ENCODE peak calls at places on chromosomes 6 and 20, in eight cellular contexts. One of them, this sample, is unnamed.

GRCh38 chr6:111657146-111657545 is 51.5 kb upstream of the TRAF3IP2 start:
- DNase-seq in erythroblast: no peak
- DNase-seq in GM10248: no peak
- DNase-seq in left ventricle myocardium inferior: no peak
- DNase-seq in D341Med: no peak
- DNase-seq in stimulated activated naive CD8-positive, alpha-beta T cell treated with anti-CD3 and anti-CD28 coated beads, Interleukin-15, amount 100 ng/mL, for 72 hours: no peak
- DNase-seq in HEK293T: no peak
- DNase-seq in NCI-H1417: no peak
- DNase-seq in this sample: no peak

GRCh38 chr20:7497985-7498384 is 442.3 kb downstream of the HAO1 start:
- DNase-seq in HEK293T: no peak
- DNase-seq in stimulated activated naive CD8-positive, alpha-beta T cell treated with anti-CD3 and anti-CD28 coated beads, Interleukin-15, amount 100 ng/mL, for 72 hours: no peak
- DNase-seq in NCI-H1417: no peak
- DNase-seq in left ventricle myocardium inferior: no peak
- DNase-seq in erythroblast: no peak
- DNase-seq in D341Med: no peak
- DNase-seq in GM10248: no peak
- DNase-seq in this sample: no peak

GRCh38 chr20:33852971-33853813 is 42.0 kb downstream of the CHMP4B start:
- DNase-seq in D341Med: no peak
- DNase-seq in NCI-H1417: no peak
- DNase-seq in GM10248: no peak
- DNase-seq in stimulated activated naive CD8-positive, alpha-beta T cell treated with anti-CD3 and anti-CD28 coated beads, Interleukin-15, amount 100 ng/mL, for 72 hours: peak; percentile 50
- DNase-seq in erythroblast: no peak
- DNase-seq in left ventricle myocardium inferior: no peak
- DNase-seq in HEK293T: no peak
- DNase-seq in this sample: no peak

GRCh38 chr20:38545771-38546170 is 35.2 kb upstream of the ADIG start:
- DNase-seq in left ventricle myocardium inferior: no peak
- DNase-seq in D341Med: no peak
- DNase-seq in GM10248: no peak
- DNase-seq in erythroblast: no peak
- DNase-seq in HEK293T: no peak
- DNase-seq in NCI-H1417: no peak
- DNase-seq in stimulated activated naive CD8-positive, alpha-beta T cell treated with anti-CD3 and anti-CD28 coated beads, Interleukin-15, amount 100 ng/mL, for 72 hours: no peak
- DNase-seq in this sample: no peak

GRCh38 chr20:63520939-63521601 is 505 bp downstream of the PPDPF start:
- DNase-seq in stimulated activated naive CD8-positive, alpha-beta T cell treated with anti-CD3 and anti-CD28 coated beads, Interleukin-15, amount 100 ng/mL, for 72 hours: peak; percentile 61
- DNase-seq in NCI-H1417: peak; percentile 83
- DNase-seq in GM10248: peak; percentile 85
- DNase-seq in left ventricle myocardium inferior: peak; percentile 67
- DNase-seq in erythroblast: peak; percentile 90
- DNase-seq in HEK293T: no peak
- DNase-seq in D341Med: peak; percentile 87
- DNase-seq in this sample: no peak

GRCh38 chr6:14739830-14740229 is 506.0 kb upstream of the JARID2 start:
- DNase-seq in erythroblast: no peak
- DNase-seq in GM10248: no peak
- DNase-seq in D341Med: no peak
- DNase-seq in stimulated activated naive CD8-positive, alpha-beta T cell treated with anti-CD3 and anti-CD28 coated beads, Interleukin-15, amount 100 ng/mL, for 72 hours: no peak
- DNase-seq in NCI-H1417: no peak
- DNase-seq in left ventricle myocardium inferior: no peak
- DNase-seq in HEK293T: no peak
- DNase-seq in this sample: no peak

GRCh38 chr6:52164319-52165094 is 21.7 kb upstream of the IL17A start:
- DNase-seq in HEK293T: no peak
- DNase-seq in NCI-H1417: peak; percentile 61
- DNase-seq in D341Med: no peak
- DNase-seq in left ventricle myocardium inferior: no peak
- DNase-seq in GM10248: no peak
- DNase-seq in stimulated activated naive CD8-positive, alpha-beta T cell treated with anti-CD3 and anti-CD28 coated beads, Interleukin-15, amount 100 ng/mL, for 72 hours: no peak
- DNase-seq in erythroblast: peak; percentile 72
- DNase-seq in this sample: no peak

GRCh38 chr20:3997446-3997845 is 17.9 kb downstream of the RNF24 start:
- DNase-seq in erythroblast: no peak
- DNase-seq in HEK293T: no peak
- DNase-seq in left ventricle myocardium inferior: no peak
- DNase-seq in stimulated activated naive CD8-positive, alpha-beta T cell treated with anti-CD3 and anti-CD28 coated beads, Interleukin-15, amount 100 ng/mL, for 72 hours: no peak
- DNase-seq in GM10248: no peak
- DNase-seq in D341Med: no peak
- DNase-seq in NCI-H1417: no peak
- DNase-seq in this sample: no peak

GRCh38 chr6:135630789-135631376 is 133.3 kb upstream of the AHI1 start:
- DNase-seq in D341Med: no peak
- DNase-seq in left ventricle myocardium inferior: no peak
- DNase-seq in NCI-H1417: peak; percentile 49
- DNase-seq in GM10248: no peak
- DNase-seq in erythroblast: no peak
- DNase-seq in HEK293T: no peak
- DNase-seq in stimulated activated naive CD8-positive, alpha-beta T cell treated with anti-CD3 and anti-CD28 coated beads, Interleukin-15, amount 100 ng/mL, for 72 hours: no peak
- DNase-seq in this sample: no peak

GRCh38 chr6:77440206-77440976 is 22.9 kb downstream of the HTR1B start:
- DNase-seq in left ventricle myocardium inferior: no peak
- DNase-seq in D341Med: no peak
- DNase-seq in erythroblast: peak; percentile 2
- DNase-seq in HEK293T: no peak
- DNase-seq in GM10248: no peak
- DNase-seq in NCI-H1417: peak; percentile 2
- DNase-seq in stimulated activated naive CD8-positive, alpha-beta T cell treated with anti-CD3 and anti-CD28 coated beads, Interleukin-15, amount 100 ng/mL, for 72 hours: no peak
- DNase-seq in this sample: no peak

GRCh38 chr6:157800420-157801237 is 22.4 kb upstream of the SNX9 start:
- DNase-seq in stimulated activated naive CD8-positive, alpha-beta T cell treated with anti-CD3 and anti-CD28 coated beads, Interleukin-15, amount 100 ng/mL, for 72 hours: peak; percentile 60
- DNase-seq in HEK293T: no peak
- DNase-seq in left ventricle myocardium inferior: no peak
- DNase-seq in GM10248: peak; percentile 67
- DNase-seq in D341Med: no peak
- DNase-seq in NCI-H1417: no peak
- DNase-seq in erythroblast: peak; percentile 16
- DNase-seq in this sample: no peak

GRCh38 chr6:127796713-127797112 is 104.1 kb downstream of the THEMIS start:
- DNase-seq in D341Med: no peak
- DNase-seq in GM10248: no peak
- DNase-seq in left ventricle myocardium inferior: no peak
- DNase-seq in stimulated activated naive CD8-positive, alpha-beta T cell treated with anti-CD3 and anti-CD28 coated beads, Interleukin-15, amount 100 ng/mL, for 72 hours: no peak
- DNase-seq in HEK293T: no peak
- DNase-seq in erythroblast: no peak
- DNase-seq in NCI-H1417: no peak
- DNase-seq in this sample: no peak

GRCh38 chr6:158027590-158028285 is 46.1 kb downstream of the SYNJ2 start:
- DNase-seq in left ventricle myocardium inferior: peak; percentile 20
- DNase-seq in erythroblast: no peak
- DNase-seq in HEK293T: no peak
- DNase-seq in D341Med: no peak
- DNase-seq in GM10248: no peak
- DNase-seq in stimulated activated naive CD8-positive, alpha-beta T cell treated with anti-CD3 and anti-CD28 coated beads, Interleukin-15, amount 100 ng/mL, for 72 hours: no peak
- DNase-seq in NCI-H1417: no peak
- DNase-seq in this sample: no peak

GRCh38 chr6:112038268-112038667 is 15.6 kb upstream of the CCN6 start:
- DNase-seq in NCI-H1417: no peak
- DNase-seq in GM10248: no peak
- DNase-seq in erythroblast: no peak
- DNase-seq in D341Med: no peak
- DNase-seq in stimulated activated naive CD8-positive, alpha-beta T cell treated with anti-CD3 and anti-CD28 coated beads, Interleukin-15, amount 100 ng/mL, for 72 hours: no peak
- DNase-seq in HEK293T: no peak
- DNase-seq in left ventricle myocardium inferior: no peak
- DNase-seq in this sample: no peak

GRCh38 chr6:26225848-26226590 is 138.8 kb downstream of the HFE start:
- DNase-seq in HEK293T: no peak
- DNase-seq in erythroblast: peak; percentile 62
- DNase-seq in GM10248: no peak
- DNase-seq in stimulated activated naive CD8-positive, alpha-beta T cell treated with anti-CD3 and anti-CD28 coated beads, Interleukin-15, amount 100 ng/mL, for 72 hours: no peak
- DNase-seq in D341Med: no peak
- DNase-seq in NCI-H1417: peak; percentile 49
- DNase-seq in left ventricle myocardium inferior: no peak
- DNase-seq in this sample: no peak

GRCh38 chr6:37456816-37457560 is 24.0 kb downstream of the CMTR1 start:
- DNase-seq in left ventricle myocardium inferior: no peak
- DNase-seq in stimulated activated naive CD8-positive, alpha-beta T cell treated with anti-CD3 and anti-CD28 coated beads, Interleukin-15, amount 100 ng/mL, for 72 hours: no peak
- DNase-seq in NCI-H1417: no peak
- DNase-seq in GM10248: no peak
- DNase-seq in D341Med: no peak
- DNase-seq in HEK293T: no peak
- DNase-seq in erythroblast: peak; percentile 16
- DNase-seq in this sample: no peak

GRCh38 chr6:150937126-150937906 is 71.8 kb downstream of the MTHFD1L start:
- DNase-seq in NCI-H1417: no peak
- DNase-seq in stimulated activated naive CD8-positive, alpha-beta T cell treated with anti-CD3 and anti-CD28 coated beads, Interleukin-15, amount 100 ng/mL, for 72 hours: no peak
- DNase-seq in D341Med: no peak
- DNase-seq in GM10248: no peak
- DNase-seq in HEK293T: no peak
- DNase-seq in erythroblast: no peak
- DNase-seq in left ventricle myocardium inferior: peak; percentile 62
- DNase-seq in this sample: peak; percentile 55

GRCh38 chr6:109690373-109690739 is 646 bp downstream of the AK9 start:
- DNase-seq in HEK293T: peak; percentile 61
- DNase-seq in GM10248: peak; percentile 68
- DNase-seq in stimulated activated naive CD8-positive, alpha-beta T cell treated with anti-CD3 and anti-CD28 coated beads, Interleukin-15, amount 100 ng/mL, for 72 hours: peak; percentile 53
- DNase-seq in NCI-H1417: peak; percentile 89
- DNase-seq in erythroblast: peak; percentile 63
- DNase-seq in D341Med: peak; percentile 80
- DNase-seq in left ventricle myocardium inferior: peak; percentile 41
- DNase-seq in this sample: peak; percentile 53

GRCh38 chr20:53734006-53734688 is 140.5 kb upstream of the ZNF217 start:
- DNase-seq in left ventricle myocardium inferior: no peak
- DNase-seq in stimulated activated naive CD8-positive, alpha-beta T cell treated with anti-CD3 and anti-CD28 coated beads, Interleukin-15, amount 100 ng/mL, for 72 hours: no peak
- DNase-seq in erythroblast: peak; percentile 8
- DNase-seq in GM10248: no peak
- DNase-seq in HEK293T: no peak
- DNase-seq in D341Med: no peak
- DNase-seq in NCI-H1417: no peak
- DNase-seq in this sample: no peak

GRCh38 chr20:23155141-23155590 is 69.0 kb upstream of the CD93 start:
- DNase-seq in left ventricle myocardium inferior: no peak
- DNase-seq in erythroblast: peak; percentile 49
- DNase-seq in NCI-H1417: peak; percentile 17
- DNase-seq in GM10248: no peak
- DNase-seq in stimulated activated naive CD8-positive, alpha-beta T cell treated with anti-CD3 and anti-CD28 coated beads, Interleukin-15, amount 100 ng/mL, for 72 hours: no peak
- DNase-seq in D341Med: no peak
- DNase-seq in HEK293T: no peak
- DNase-seq in this sample: no peak

GRCh38 chr20:46644160-46644559 is 7.1 kb downstream of the SLC13A3 start:
- DNase-seq in stimulated activated naive CD8-positive, alpha-beta T cell treated with anti-CD3 and anti-CD28 coated beads, Interleukin-15, amount 100 ng/mL, for 72 hours: no peak
- DNase-seq in HEK293T: no peak
- DNase-seq in erythroblast: no peak
- DNase-seq in D341Med: no peak
- DNase-seq in left ventricle myocardium inferior: no peak
- DNase-seq in NCI-H1417: no peak
- DNase-seq in GM10248: no peak
- DNase-seq in this sample: no peak

GRCh38 chr6:169169375-169169774 is 84.3 kb downstream of the THBS2 start:
- DNase-seq in GM10248: no peak
- DNase-seq in NCI-H1417: no peak
- DNase-seq in stimulated activated naive CD8-positive, alpha-beta T cell treated with anti-CD3 and anti-CD28 coated beads, Interleukin-15, amount 100 ng/mL, for 72 hours: no peak
- DNase-seq in left ventricle myocardium inferior: no peak
- DNase-seq in D341Med: no peak
- DNase-seq in HEK293T: no peak
- DNase-seq in erythroblast: no peak
- DNase-seq in this sample: no peak

GRCh38 chr20:48682529-48683385 is 145.0 kb downstream of the PREX1 start:
- DNase-seq in GM10248: no peak
- DNase-seq in NCI-H1417: peak; percentile 99
- DNase-seq in D341Med: peak; percentile 83
- DNase-seq in left ventricle myocardium inferior: peak; percentile 89
- DNase-seq in HEK293T: peak; percentile 41
- DNase-seq in stimulated activated naive CD8-positive, alpha-beta T cell treated with anti-CD3 and anti-CD28 coated beads, Interleukin-15, amount 100 ng/mL, for 72 hours: no peak
- DNase-seq in erythroblast: peak; percentile 77
- DNase-seq in this sample: peak; percentile 29

GRCh38 chr20:25249198-25249931 is 1.5 kb downstream of the PYGB start:
- DNase-seq in D341Med: no peak
- DNase-seq in HEK293T: no peak
- DNase-seq in left ventricle myocardium inferior: no peak
- DNase-seq in erythroblast: no peak
- DNase-seq in GM10248: no peak
- DNase-seq in stimulated activated naive CD8-positive, alpha-beta T cell treated with anti-CD3 and anti-CD28 coated beads, Interleukin-15, amount 100 ng/mL, for 72 hours: no peak
- DNase-seq in NCI-H1417: peak; percentile 43
- DNase-seq in this sample: no peak

GRCh38 chr6:34950849-34951248 is 61.8 kb downstream of the ANKS1A start:
- DNase-seq in D341Med: no peak
- DNase-seq in left ventricle myocardium inferior: no peak
- DNase-seq in stimulated activated naive CD8-positive, alpha-beta T cell treated with anti-CD3 and anti-CD28 coated beads, Interleukin-15, amount 100 ng/mL, for 72 hours: no peak
- DNase-seq in erythroblast: no peak
- DNase-seq in NCI-H1417: no peak
- DNase-seq in GM10248: no peak
- DNase-seq in HEK293T: no peak
- DNase-seq in this sample: no peak

GRCh38 chr6:40074292-40075050 is 140.2 kb upstream of the MOCS1 start:
- DNase-seq in HEK293T: no peak
- DNase-seq in GM10248: no peak
- DNase-seq in NCI-H1417: no peak
- DNase-seq in left ventricle myocardium inferior: no peak
- DNase-seq in stimulated activated naive CD8-positive, alpha-beta T cell treated with anti-CD3 and anti-CD28 coated beads, Interleukin-15, amount 100 ng/mL, for 72 hours: no peak
- DNase-seq in erythroblast: no peak
- DNase-seq in D341Med: no peak
- DNase-seq in this sample: no peak

GRCh38 chr6:3381233-3382065 is 75.4 kb downstream of the SLC22A23 start:
- DNase-seq in D341Med: peak; percentile 58
- DNase-seq in erythroblast: peak; percentile 61
- DNase-seq in left ventricle myocardium inferior: no peak
- DNase-seq in NCI-H1417: no peak
- DNase-seq in GM10248: no peak
- DNase-seq in HEK293T: no peak
- DNase-seq in stimulated activated naive CD8-positive, alpha-beta T cell treated with anti-CD3 and anti-CD28 coated beads, Interleukin-15, amount 100 ng/mL, for 72 hours: no peak
- DNase-seq in this sample: no peak